ENCODE peak calls at places on chromosomes 12 and 14, in four cellular contexts. X is right atrium auricular region, H is AG04450, G is left ventricle myocardium inferior. A is an unnamed sample. For H3K9me3, the result is how much of the 10 kb centered on the place peaks cover.

GRCh38 chr12:101619868-101620761 is 25.3 kb downstream of the MYBPC1 start:
- DNase-seq in X (no peak), H (no peak), G (no peak), A (no peak)

GRCh38 chr12:38785376-38785775 is 120.0 kb downstream of the CPNE8 start:
- DNase-seq in X (no peak), H (no peak), G (no peak), A (no peak)

GRCh38 chr14:92680781-92681650 is 67.4 kb downstream of the LGMN start:
- DNase-seq in X (no peak), H (peak), G (peak), A (peak)

GRCh38 chr12:45200497-45201043 is 15.3 kb upstream of the ANO6 start:
- DNase-seq in X (no peak), H (no peak), G (no peak), A (peak)

GRCh38 chr14:100748944-100749343 is 22.3 kb downstream of the DLK1 start:
- DNase-seq in X (no peak), H (no peak), G (no peak), A (no peak)

GRCh38 chr12:126915309-126915708 is 1351.7 kb upstream of the TMEM132C start:
- DNase-seq in X (no peak), H (no peak), G (no peak), A (no peak)

GRCh38 chr12:49548822-49549648 is 10.2 kb downstream of the KCNH3 start:
- DNase-seq in X (no peak), H (no peak), G (no peak), A (no peak)

GRCh38 chr12:1533205-1533601 is 61.2 kb downstream of the FBXL14 start:
- DNase-seq in X (no peak), H (no peak), G (no peak), A (no peak)

GRCh38 chr12:123056053-123056452 is 75.6 kb downstream of the ARL6IP4 start:
- DNase-seq in X (no peak), H (no peak), G (no peak), A (no peak)

GRCh38 chr12:24823808-24824515 is 124.9 kb downstream of the BCAT1 start:
- DNase-seq in X (no peak), H (no peak), G (no peak), A (no peak)

GRCh38 chr12:77124767-77125166 is 59.4 kb upstream of the E2F7 start:
- DNase-seq in X (no peak), H (no peak), G (no peak), A (no peak)

GRCh38 chr12:62466018-62466595 is 519 bp upstream of the MON2 start:
- DNase-seq in X (peak), H (no peak), G (no peak), A (peak)

GRCh38 chr14:21066882-21067502 is 3.1 kb upstream of the ARHGEF40 start:
- DNase-seq in X (no peak), H (no peak), G (no peak), A (no peak)

GRCh38 chr12:118328486-118329340 is 44.0 kb downstream of the TAOK3 start:
- DNase-seq in X (no peak), H (no peak), G (no peak), A (no peak)

GRCh38 chr14:81927069-81927468 is 393.4 kb upstream of the SEL1L start:
- DNase-seq in X (no peak), H (no peak), G (no peak), A (no peak)

GRCh38 chr12:62604856-62605255 is 138.2 kb downstream of the MON2 start:
- DNase-seq in X (no peak), H (no peak), G (no peak), A (no peak)

GRCh38 chr12:124916370-124917134 is 2.1 kb upstream of the UBC start:
- DNase-seq in X (peak), H (no peak), G (peak), A (peak)

GRCh38 chr12:46983959-46984833 is 95.2 kb upstream of the PCED1B start:
- DNase-seq in X (no peak), H (peak), G (no peak), A (peak)

GRCh38 chr14:53956427-53957201 is at the start of gene BMP4:
- DNase-seq in X (peak), H (no peak), G (peak), A (no peak)

GRCh38 chr14:96083667-96084320 is 44.6 kb downstream of the C14orf132 start:
- DNase-seq in X (no peak), H (no peak), G (no peak), A (no peak)

GRCh38 chr12:83700858-83701257 is 1014.2 kb downstream of the TMTC2 start:
- DNase-seq in X (no peak), H (no peak), G (no peak), A (no peak)

GRCh38 chr12:22130671-22131070 is 84.7 kb downstream of the CMAS start:
- DNase-seq in X (no peak), H (no peak), G (no peak), A (no peak)

GRCh38 chr12:124053855-124054254 is 80.8 kb downstream of the ZNF664 start:
- DNase-seq in X (no peak), H (peak), G (peak), A (no peak)

GRCh38 chr12:47591387-47591786 is 114.4 kb downstream of the RPAP3 start:
- DNase-seq in X (no peak), H (no peak), G (no peak), A (no peak)

GRCh38 chr12:68012712-68013111 is 23.5 kb downstream of the IFNG-AS1 start:
- DNase-seq in X (no peak), H (no peak), G (no peak), A (no peak)

GRCh38 chr14:48771717-48772116 is 814.5 kb downstream of the RPS29 start:
- DNase-seq in X (no peak), H (no peak), G (no peak), A (no peak)

GRCh38 chr12:80233926-80234325 is 134.6 kb downstream of the OTOGL start:
- DNase-seq in X (no peak), H (no peak), G (no peak), A (no peak)

GRCh38 chr12:62552906-62553556 is 86.4 kb downstream of the MON2 start:
- DNase-seq in X (no peak), H (no peak), G (no peak), A (no peak)

GRCh38 chr12:54526800-54527630 is 22.4 kb upstream of the PDE1B start:
- DNase-seq in X (no peak), H (no peak), G (peak), A (peak)

GRCh38 chr12:101962486-101962885 is 85.1 kb downstream of the DRAM1 start:
- DNase-seq in X (no peak), H (peak), G (no peak), A (no peak)

GRCh38 chr12:6465467-6466183 is 4.9 kb downstream of the VAMP1 start:
- DNase-seq in X (peak), H (peak), G (no peak), A (peak)
- H3K27ac ChIP-seq in X (peak), H (no peak), G (peak), A (no peak)

DNA sequence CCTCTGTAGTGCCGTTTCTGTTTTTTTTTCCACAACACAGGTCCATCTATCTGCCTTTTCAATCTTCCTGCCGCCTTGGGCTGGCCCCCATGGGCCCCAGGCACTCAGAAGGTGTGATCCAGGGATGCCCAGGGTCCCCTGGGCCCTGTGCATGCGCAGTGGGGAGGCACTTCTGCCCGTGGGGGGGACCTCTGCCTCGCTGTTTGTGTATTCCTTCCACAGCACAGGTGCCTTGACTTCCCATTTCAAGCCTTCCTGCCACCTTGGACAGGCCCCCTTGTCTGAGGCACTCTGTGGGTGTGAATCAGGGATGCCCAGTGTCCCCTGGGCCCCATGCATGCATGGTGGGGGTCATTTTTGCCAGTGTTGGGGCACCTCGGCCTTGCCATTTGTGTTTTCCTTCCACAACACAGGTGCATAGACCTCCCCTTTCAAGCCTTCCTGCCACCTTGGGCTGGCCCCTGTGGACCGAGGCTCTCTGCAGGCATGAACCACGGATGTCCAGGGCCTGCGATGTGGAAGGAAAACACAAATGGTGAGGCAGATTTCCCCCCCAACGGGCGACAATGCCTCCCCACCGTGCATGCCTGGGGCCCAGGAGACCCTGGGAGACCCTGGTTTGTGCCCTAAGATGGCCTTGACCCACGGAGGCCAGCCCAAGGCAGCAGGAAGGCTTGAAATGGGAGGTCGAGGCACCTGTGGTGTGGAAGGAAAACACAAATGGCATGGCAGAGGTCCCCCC is 366.5 kb downstream of the ALG10 start:
- DNase-seq in X (no peak), H (no peak), G (no peak), A (no peak)
- H3K9me3 ChIP-seq in X (under half), H (half or more), G (half or more), A (half or more)

DNA sequence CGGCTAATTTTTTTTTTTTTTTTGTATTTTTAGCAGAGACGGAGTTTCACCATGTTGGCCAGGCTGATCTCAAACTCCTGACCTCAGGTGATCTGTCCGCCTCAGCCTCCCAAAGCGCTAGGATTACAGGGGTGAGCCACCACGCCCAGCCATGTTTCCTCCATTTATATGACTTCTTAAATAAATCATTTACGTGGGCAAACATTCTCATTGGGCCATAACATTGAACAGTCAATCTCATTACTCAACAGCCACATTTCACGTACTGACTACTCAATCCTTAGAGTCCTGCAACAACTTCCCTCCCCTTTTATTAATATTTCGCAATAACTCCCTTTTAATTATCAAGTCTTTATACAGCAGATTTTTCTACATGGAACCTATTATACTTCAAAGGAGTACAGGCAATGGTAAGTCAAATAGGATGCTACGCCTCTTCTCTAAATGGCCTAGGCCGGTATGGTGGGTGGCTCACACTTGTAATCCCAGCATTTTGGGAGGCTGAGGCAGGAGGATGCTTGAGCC is 7.4 kb upstream of the CSRNP2 start:
- DNase-seq in X (no peak), H (no peak), G (no peak), A (no peak)
- H3K27ac ChIP-seq in X (no peak), H (no peak), G (no peak), A (no peak)

DNA sequence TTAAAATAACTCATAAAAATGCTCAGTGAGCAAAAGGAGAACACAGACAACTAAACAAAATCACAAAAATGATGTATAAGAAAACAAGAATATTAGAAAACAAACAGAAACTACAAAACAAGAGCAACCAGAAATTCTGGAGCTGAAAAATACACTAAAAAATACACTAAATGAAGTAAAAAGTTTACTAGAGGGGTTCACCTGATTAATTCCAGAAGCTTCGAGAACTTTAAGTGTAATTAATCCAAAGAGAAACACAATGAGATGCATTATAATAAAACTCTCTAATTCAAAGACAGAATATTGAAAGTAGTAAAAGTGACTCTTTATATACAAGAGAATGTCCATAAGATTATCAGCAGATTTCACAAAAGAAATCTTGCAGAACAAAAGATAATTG is 558.4 kb downstream of the CCER1 start:
- DNase-seq in X (no peak), H (no peak), G (no peak), A (no peak)
- H3K9me3 ChIP-seq in X (under half), H (under half), G (under half), A (under half)

A was measured in DND-41.